ENCODE peak calls at places on chromosomes 7 and 10, in seven cellular contexts. L is naive B cell, S is KBM-7, Y is C1 segment of cervical spinal cord, D is HT1080, K is Daoy, I is fibroblast of pulmonary artery. T is an unnamed sample.
A peak's percentile ranks its signal among the peaks of the same experiment; 100 is the strongest.

GRCh38 chr7:92797693-92798092 is 38.7 kb downstream of the CDK6 start:
- DNase-seq in K (peak; percentile 57), L (no peak), I (peak; percentile 40), D (peak; percentile 37), Y (no peak), S (no peak), T (peak; percentile 39)

GRCh38 chr10:103855424-103855823 is at the start of gene SH3PXD2A:
- DNase-seq in K (peak; percentile 37), D (no peak), S (no peak), I (no peak), Y (peak; percentile 34), L (no peak), T (no peak)

GRCh38 chr10:132591166-132591971 is 53.8 kb downstream of the INPP5A start:
- DNase-seq in K (peak; percentile 71), Y (no peak), L (no peak), D (peak; percentile 33), S (no peak), I (peak; percentile 63), T (peak; percentile 92)

GRCh38 chr10:14611971-14612693 is 162.6 kb downstream of the FAM107B start:
- DNase-seq in Y (no peak), L (no peak), K (no peak), D (no peak), I (no peak), S (no peak), T (no peak)

GRCh38 chr7:28364082-28364481 is 48.2 kb upstream of the CREB5 start:
- DNase-seq in I (no peak), L (no peak), D (no peak), K (no peak), S (no peak), Y (no peak), T (no peak)

GRCh38 chr10:102231357-102232318 is 5.5 kb downstream of the ELOVL3 start:
- DNase-seq in D (no peak), Y (no peak), L (peak; percentile 58), K (peak; percentile 58), I (peak; percentile 39), S (peak; percentile 79), T (no peak)

GRCh38 chr10:108862691-108863350 is 1060.5 kb downstream of the XPNPEP1 start:
- DNase-seq in S (no peak), L (no peak), K (no peak), Y (no peak), I (no peak), D (peak; percentile 65), T (no peak)

GRCh38 chr7:92608380-92609322 is 18.5 kb upstream of the FAM133B start:
- DNase-seq in Y (no peak), S (no peak), K (no peak), L (no peak), D (no peak), I (no peak), T (no peak)

GRCh38 chr10:33939892-33940291 is 605.4 kb upstream of the NRP1 start:
- DNase-seq in I (no peak), D (no peak), L (no peak), S (no peak), Y (no peak), K (no peak), T (no peak)

GRCh38 chr10:122333037-122333436 is 41.5 kb upstream of the PLEKHA1 start:
- DNase-seq in S (no peak), D (no peak), L (no peak), K (no peak), Y (no peak), I (no peak), T (no peak)

GRCh38 chr10:56449770-56450169 is 88.7 kb upstream of the ZWINT start:
- DNase-seq in L (no peak), I (no peak), S (peak; percentile 11), D (no peak), Y (no peak), K (no peak), T (no peak)

GRCh38 chr10:73366381-73367298 is 8.0 kb upstream of the CFAP70 start:
- DNase-seq in I (no peak), S (peak; percentile 31), D (no peak), K (no peak), L (no peak), Y (no peak), T (no peak)

GRCh38 chr10:42367532-42368230 is 270.7 kb downstream of the ZNF33B start:
- DNase-seq in D (peak; percentile 92), S (no peak), Y (peak; percentile 58), I (peak; percentile 95), K (peak; percentile 92), L (peak; percentile 50), T (peak; percentile 95)

GRCh38 chr10:88810196-88810961 is 7.8 kb downstream of the LIPM start:
- DNase-seq in L (peak; percentile 12), Y (no peak), I (peak; percentile 83), S (peak; percentile 67), D (peak; percentile 64), K (peak; percentile 52), T (peak; percentile 85)

GRCh38 chr7:42945821-42946615 is 13.8 kb downstream of the MRPL32 start:
- DNase-seq in I (peak; percentile 11), S (no peak), Y (no peak), K (no peak), L (no peak), D (no peak), T (peak; percentile 46)

GRCh38 chr7:111931016-111931517 is 275.1 kb downstream of the DOCK4 start:
- DNase-seq in L (no peak), S (no peak), Y (no peak), K (peak; percentile 33), D (peak; percentile 95), I (peak; percentile 62), T (peak; percentile 31)

GRCh38 chr7:45086348-45087065 is 2.3 kb downstream of the NACAD start:
- DNase-seq in D (no peak), K (no peak), Y (peak; percentile 45), L (no peak), S (no peak), I (no peak), T (no peak)

GRCh38 chr7:155009570-155010157 is 6.7 kb upstream of the PAXIP1 start:
- DNase-seq in Y (no peak), L (peak; percentile 17), K (peak; percentile 17), I (peak; percentile 2), S (peak; percentile 37), D (no peak), T (no peak)

GRCh38 chr7:125316451-125316850 is 386.8 kb upstream of the POT1 start:
- DNase-seq in K (no peak), Y (no peak), D (peak; percentile 33), L (no peak), I (peak; percentile 43), S (peak; percentile 70), T (no peak)

T was measured in fibroblast of the aortic adventitia.